ENCODE peak calls at places on chromosome 11, in four cellular contexts. One of them, this sample, is unnamed.
A peak's percentile ranks its signal among the peaks of the same experiment; 100 is the strongest.

GRCh38 chr11:34050536-34050935 is 995 bp upstream of the CAPRIN1 start:
- DNase-seq in transverse colon: no peak
- DNase-seq in endothelial cell of umbilical vein: no peak
- DNase-seq in esophagus muscularis mucosa: no peak
- DNase-seq in this sample: no peak

GRCh38 chr11:77324508-77324907 is 23.0 kb upstream of the GDPD4 start:
- DNase-seq in transverse colon: no peak
- DNase-seq in endothelial cell of umbilical vein: no peak
- DNase-seq in esophagus muscularis mucosa: no peak
- DNase-seq in this sample: no peak

GRCh38 chr11:73295259-73295995 is 12.6 kb upstream of the ARHGEF17 start:
- DNase-seq in transverse colon: peak; percentile 76
- DNase-seq in endothelial cell of umbilical vein: peak; percentile 77
- DNase-seq in esophagus muscularis mucosa: no peak
- DNase-seq in this sample: no peak

GRCh38 chr11:132064987-132065620 is 694.7 kb downstream of the NTM start:
- DNase-seq in transverse colon: no peak
- DNase-seq in endothelial cell of umbilical vein: peak; percentile 72
- DNase-seq in esophagus muscularis mucosa: no peak
- DNase-seq in this sample: no peak

GRCh38 chr11:17828311-17828751 is 93.8 kb downstream of the KCNC1 start:
- DNase-seq in transverse colon: peak; percentile 19
- DNase-seq in endothelial cell of umbilical vein: no peak
- DNase-seq in esophagus muscularis mucosa: no peak
- DNase-seq in this sample: no peak

GRCh38 chr11:45807792-45808238 is 2.9 kb downstream of the SLC35C1 start:
- DNase-seq in transverse colon: no peak
- DNase-seq in endothelial cell of umbilical vein: no peak
- DNase-seq in esophagus muscularis mucosa: no peak
- DNase-seq in this sample: no peak

GRCh38 chr11:111460752-111461305 is 51.4 kb downstream of the BTG4 start:
- DNase-seq in transverse colon: no peak
- DNase-seq in endothelial cell of umbilical vein: no peak
- DNase-seq in esophagus muscularis mucosa: peak; percentile 66
- DNase-seq in this sample: no peak

GRCh38 chr11:14551380-14551779 is 31.2 kb upstream of the PSMA1 start:
- DNase-seq in transverse colon: no peak
- DNase-seq in endothelial cell of umbilical vein: no peak
- DNase-seq in esophagus muscularis mucosa: no peak
- DNase-seq in this sample: no peak

GRCh38 chr11:40689823-40690222 is 769.6 kb downstream of the LRRC4C start:
- DNase-seq in transverse colon: no peak
- DNase-seq in endothelial cell of umbilical vein: no peak
- DNase-seq in esophagus muscularis mucosa: no peak
- DNase-seq in this sample: no peak

GRCh38 chr11:117145393-117145761 is 1.3 kb downstream of the PAFAH1B2 start:
- DNase-seq in transverse colon: peak; percentile 18
- DNase-seq in endothelial cell of umbilical vein: peak; percentile 73
- DNase-seq in esophagus muscularis mucosa: no peak
- DNase-seq in this sample: no peak

GRCh38 chr11:94519478-94520084 is 7.3 kb downstream of the C11orf97 start:
- DNase-seq in transverse colon: no peak
- DNase-seq in endothelial cell of umbilical vein: peak; percentile 38
- DNase-seq in esophagus muscularis mucosa: no peak
- DNase-seq in this sample: no peak

GRCh38 chr11:83819936-83820549 is 533.9 kb upstream of the CCDC90B start:
- DNase-seq in transverse colon: no peak
- DNase-seq in endothelial cell of umbilical vein: peak; percentile 65
- DNase-seq in esophagus muscularis mucosa: no peak
- DNase-seq in this sample: no peak

GRCh38 chr11:92554662-92555061 is 330.0 kb downstream of the FAT3 start:
- DNase-seq in transverse colon: no peak
- DNase-seq in endothelial cell of umbilical vein: no peak
- DNase-seq in esophagus muscularis mucosa: no peak
- DNase-seq in this sample: no peak

GRCh38 chr11:72812604-72812967 is 1.6 kb upstream of the ATG16L2 start:
- DNase-seq in transverse colon: no peak
- DNase-seq in endothelial cell of umbilical vein: no peak
- DNase-seq in esophagus muscularis mucosa: no peak
- DNase-seq in this sample: no peak

GRCh38 chr11:26073646-26074045 is 258.3 kb upstream of the ANO3 start:
- DNase-seq in transverse colon: no peak
- DNase-seq in endothelial cell of umbilical vein: no peak
- DNase-seq in esophagus muscularis mucosa: no peak
- DNase-seq in this sample: no peak

GRCh38 chr11:122045181-122045586 is 70.8 kb downstream of the BLID start:
- DNase-seq in transverse colon: no peak
- DNase-seq in endothelial cell of umbilical vein: peak; percentile 92
- DNase-seq in esophagus muscularis mucosa: no peak
- DNase-seq in this sample: no peak

GRCh38 chr11:36475192-36475591 is 34.9 kb downstream of the TRAF6 start:
- DNase-seq in transverse colon: no peak
- DNase-seq in endothelial cell of umbilical vein: no peak
- DNase-seq in esophagus muscularis mucosa: no peak
- DNase-seq in this sample: no peak

GRCh38 chr11:88174627-88175003 is 628 bp downstream of the RAB38 start:
- DNase-seq in transverse colon: peak; percentile 74
- DNase-seq in endothelial cell of umbilical vein: peak; percentile 80
- DNase-seq in esophagus muscularis mucosa: no peak
- DNase-seq in this sample: peak; percentile 17

GRCh38 chr11:62980133-62980760 is 4.5 kb downstream of the SLC22A6 start:
- DNase-seq in transverse colon: no peak
- DNase-seq in endothelial cell of umbilical vein: peak; percentile 6
- DNase-seq in esophagus muscularis mucosa: no peak
- DNase-seq in this sample: no peak

GRCh38 chr11:66842501-66842895 is 743 bp upstream of the RCE1 start:
- DNase-seq in transverse colon: no peak
- DNase-seq in endothelial cell of umbilical vein: no peak
- DNase-seq in esophagus muscularis mucosa: no peak
- DNase-seq in this sample: no peak

GRCh38 chr11:102494216-102494615 is 36.3 kb downstream of the MMP7 start:
- DNase-seq in transverse colon: peak; percentile 46
- DNase-seq in endothelial cell of umbilical vein: peak; percentile 85
- DNase-seq in esophagus muscularis mucosa: no peak
- DNase-seq in this sample: no peak

GRCh38 chr11:108616549-108616948 is 23.0 kb upstream of the EXPH5 start:
- DNase-seq in transverse colon: no peak
- DNase-seq in endothelial cell of umbilical vein: peak; percentile 65
- DNase-seq in esophagus muscularis mucosa: no peak
- DNase-seq in this sample: no peak

GRCh38 chr11:3375552-3375951 is 3.4 kb downstream of the ZNF195 start:
- DNase-seq in transverse colon: no peak
- DNase-seq in endothelial cell of umbilical vein: no peak
- DNase-seq in esophagus muscularis mucosa: no peak
- DNase-seq in this sample: no peak

GRCh38 chr11:111310088-111310487 is 11.7 kb downstream of the POU2AF3 start:
- DNase-seq in transverse colon: peak; percentile 43
- DNase-seq in endothelial cell of umbilical vein: no peak
- DNase-seq in esophagus muscularis mucosa: peak; percentile 53
- DNase-seq in this sample: no peak

GRCh38 chr11:45900916-45901617 is 6.0 kb downstream of the FREY1 start:
- DNase-seq in transverse colon: no peak
- DNase-seq in endothelial cell of umbilical vein: no peak
- DNase-seq in esophagus muscularis mucosa: no peak
- DNase-seq in this sample: no peak

GRCh38 chr11:19311306-19312030 is 70.7 kb upstream of the E2F8 start:
- DNase-seq in transverse colon: peak; percentile 74
- DNase-seq in endothelial cell of umbilical vein: peak; percentile 62
- DNase-seq in esophagus muscularis mucosa: no peak
- DNase-seq in this sample: no peak

GRCh38 chr11:69316941-69317340 is 23.0 kb downstream of the MYEOV start:
- DNase-seq in transverse colon: no peak
- DNase-seq in endothelial cell of umbilical vein: no peak
- DNase-seq in esophagus muscularis mucosa: no peak
- DNase-seq in this sample: no peak

GRCh38 chr11:15113381-15113780 is 1.3 kb upstream of the INSC start:
- DNase-seq in transverse colon: peak; percentile 37
- DNase-seq in endothelial cell of umbilical vein: no peak
- DNase-seq in esophagus muscularis mucosa: peak; percentile 86
- DNase-seq in this sample: no peak

GRCh38 chr11:776459-777287 is 614 bp downstream of the GATD1 start:
- DNase-seq in transverse colon: no peak
- DNase-seq in endothelial cell of umbilical vein: peak; percentile 26
- DNase-seq in esophagus muscularis mucosa: no peak
- DNase-seq in this sample: no peak

GRCh38 chr11:77167111-77167626 is 39.1 kb downstream of the MYO7A start:
- DNase-seq in transverse colon: no peak
- DNase-seq in endothelial cell of umbilical vein: no peak
- DNase-seq in esophagus muscularis mucosa: no peak
- DNase-seq in this sample: no peak

GRCh38 chr11:127412234-127412633 is 411.7 kb upstream of the KIRREL3 start:
- DNase-seq in transverse colon: no peak
- DNase-seq in endothelial cell of umbilical vein: no peak
- DNase-seq in esophagus muscularis mucosa: no peak
- DNase-seq in this sample: no peak

GRCh38 chr11:100908746-100909145 is 220.9 kb downstream of the PGR start:
- DNase-seq in transverse colon: no peak
- DNase-seq in endothelial cell of umbilical vein: no peak
- DNase-seq in esophagus muscularis mucosa: no peak
- DNase-seq in this sample: no peak

GRCh38 chr11:124769804-124770774 is 8.0 kb upstream of the ESAM start:
- DNase-seq in transverse colon: no peak
- DNase-seq in endothelial cell of umbilical vein: peak; percentile 72
- DNase-seq in esophagus muscularis mucosa: no peak
- DNase-seq in this sample: no peak

GRCh38 chr11:12288934-12289666 is 88.3 kb upstream of the PARVA start:
- DNase-seq in transverse colon: no peak
- DNase-seq in endothelial cell of umbilical vein: no peak
- DNase-seq in esophagus muscularis mucosa: no peak
- DNase-seq in this sample: no peak

GRCh38 chr11:56783448-56784041 is 35.0 kb upstream of the OR9G4 start:
- DNase-seq in transverse colon: no peak
- DNase-seq in endothelial cell of umbilical vein: peak; percentile 36
- DNase-seq in esophagus muscularis mucosa: no peak
- DNase-seq in this sample: no peak

GRCh38 chr11:65112226-65112550 is 516 bp downstream of the TM7SF2 start:
- DNase-seq in transverse colon: no peak
- DNase-seq in endothelial cell of umbilical vein: no peak
- DNase-seq in esophagus muscularis mucosa: no peak
- DNase-seq in this sample: no peak

GRCh38 chr11:65111159-65111536 is 524 bp upstream of the TM7SF2 start:
- DNase-seq in transverse colon: no peak
- DNase-seq in endothelial cell of umbilical vein: no peak
- DNase-seq in esophagus muscularis mucosa: no peak
- DNase-seq in this sample: no peak

GRCh38 chr11:65112551-65113360 is 1.1 kb downstream of the TM7SF2 start:
- DNase-seq in transverse colon: peak; percentile 81
- DNase-seq in endothelial cell of umbilical vein: peak; percentile 60
- DNase-seq in esophagus muscularis mucosa: no peak
- DNase-seq in this sample: no peak

GRCh38 chr11:65110354-65110861 is 1.3 kb upstream of the TM7SF2 start:
- DNase-seq in transverse colon: peak; percentile 94
- DNase-seq in endothelial cell of umbilical vein: peak; percentile 87
- DNase-seq in esophagus muscularis mucosa: peak; percentile 98
- DNase-seq in this sample: peak; percentile 63

DNA sequence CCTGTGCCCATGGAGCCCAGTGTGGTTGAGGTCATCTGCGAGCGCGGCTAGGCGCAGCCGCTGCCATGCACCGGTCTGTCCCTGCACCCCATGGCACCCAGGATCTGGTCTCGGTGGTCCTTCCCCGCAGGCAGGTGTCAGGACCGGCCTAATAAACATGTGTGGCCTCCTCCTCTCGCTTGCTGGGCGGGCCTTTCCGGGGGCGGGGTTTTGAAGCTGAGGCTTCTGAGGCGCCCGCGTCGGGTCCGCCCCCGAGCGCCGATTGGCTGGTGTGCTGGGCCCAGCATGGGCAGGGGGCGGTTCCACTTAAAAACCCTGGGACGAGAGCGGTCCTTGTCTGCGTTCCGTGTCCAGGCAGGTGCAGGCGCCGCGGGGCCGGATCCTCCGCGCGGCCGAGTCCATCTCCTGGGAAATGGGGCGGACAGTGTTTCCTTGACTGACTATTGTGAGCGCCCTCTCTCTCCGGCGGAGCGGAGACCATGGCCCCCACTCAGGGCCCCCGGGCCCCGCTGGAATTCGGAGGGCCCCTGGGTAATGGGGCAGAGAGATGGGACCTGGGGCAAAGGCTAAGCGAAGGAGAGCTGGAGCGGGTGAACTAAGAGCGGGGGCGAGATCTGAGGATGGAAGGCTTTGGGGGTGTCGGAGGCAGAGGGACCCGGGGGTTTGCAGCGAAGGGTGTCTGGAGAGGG is at the start of gene TM7SF2:
- DNase-seq in transverse colon: peak; percentile 98
- DNase-seq in endothelial cell of umbilical vein: peak; percentile 88
- DNase-seq in esophagus muscularis mucosa: peak; percentile 99
- DNase-seq in this sample: peak; percentile 93
- TF ChIP-seq POLR2A in transverse colon: peak; percentile 91
- TF ChIP-seq POLR2A in endothelial cell of umbilical vein: peak; percentile 85
- TF ChIP-seq POLR2A in esophagus muscularis mucosa: no peak
- TF ChIP-seq POLR2A in this sample: peak; percentile 84

GRCh38 chr11:2138075-2138435 is 1.1 kb downstream of the IGF2 start:
- DNase-seq in transverse colon: no peak
- DNase-seq in endothelial cell of umbilical vein: no peak
- DNase-seq in esophagus muscularis mucosa: no peak
- DNase-seq in this sample: no peak
- H3K27me3 ChIP-seq in transverse colon: peaks cover 99% of the 10 kb centered on the region
- H3K27me3 ChIP-seq in endothelial cell of umbilical vein: peaks cover 21% of the 10 kb centered on the region
- H3K27me3 ChIP-seq in esophagus muscularis mucosa: peaks cover 37% of the 10 kb centered on the region
- H3K27me3 ChIP-seq in this sample: peaks cover 46% of the 10 kb centered on the region

DNA sequence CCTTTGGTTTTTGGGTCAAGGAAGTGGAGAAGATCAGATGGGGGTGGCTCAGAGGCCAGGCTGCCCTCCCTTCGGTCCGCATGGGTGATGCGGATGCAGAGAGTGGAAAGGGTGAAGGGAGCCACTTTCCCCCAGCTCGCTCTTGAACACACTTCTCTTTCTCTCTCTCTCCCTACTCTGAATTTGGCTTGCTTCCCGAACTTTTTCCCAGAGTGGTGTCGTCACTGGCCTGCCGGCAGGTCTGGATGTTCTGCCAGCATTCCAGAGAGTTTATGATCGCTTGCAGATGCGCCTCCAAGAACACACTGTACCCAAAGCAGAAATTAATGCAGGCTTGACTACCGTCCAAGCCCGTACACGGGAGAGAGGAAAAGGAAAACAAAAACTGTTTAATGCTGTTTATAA is 103.2 kb downstream of the ZBTB16 start:
- DNase-seq in transverse colon: peak; percentile 92
- DNase-seq in endothelial cell of umbilical vein: peak; percentile 99
- DNase-seq in esophagus muscularis mucosa: peak; percentile 99
- DNase-seq in this sample: peak; percentile 95
- TF ChIP-seq POLR2A in transverse colon: peak; percentile 62
- TF ChIP-seq POLR2A in endothelial cell of umbilical vein: peak; percentile 72
- TF ChIP-seq POLR2A in esophagus muscularis mucosa: peak; percentile 59
- TF ChIP-seq POLR2A in this sample: no peak

GRCh38 chr11:60993611-60994010 is 22.1 kb downstream of the CD6 start:
- DNase-seq in transverse colon: no peak
- DNase-seq in endothelial cell of umbilical vein: no peak
- DNase-seq in esophagus muscularis mucosa: no peak
- DNase-seq in this sample: no peak

GRCh38 chr11:60988658-60989057 is 17.2 kb downstream of the CD6 start:
- DNase-seq in transverse colon: no peak
- DNase-seq in endothelial cell of umbilical vein: no peak
- DNase-seq in esophagus muscularis mucosa: no peak
- DNase-seq in this sample: no peak

GRCh38 chr11:60992842-60993409 is 21.4 kb downstream of the CD6 start:
- DNase-seq in transverse colon: no peak
- DNase-seq in endothelial cell of umbilical vein: no peak
- DNase-seq in esophagus muscularis mucosa: no peak
- DNase-seq in this sample: no peak

GRCh38 chr11:60989108-60989650 is 17.7 kb downstream of the CD6 start:
- DNase-seq in transverse colon: no peak
- DNase-seq in endothelial cell of umbilical vein: no peak
- DNase-seq in esophagus muscularis mucosa: no peak
- DNase-seq in this sample: no peak

GRCh38 chr11:60991457-60991856 is 20.0 kb downstream of the CD6 start:
- DNase-seq in transverse colon: no peak
- DNase-seq in endothelial cell of umbilical vein: no peak
- DNase-seq in esophagus muscularis mucosa: no peak
- DNase-seq in this sample: no peak
- H3K27me3 ChIP-seq in transverse colon: peaks cover 5% of the 10 kb centered on the region
- H3K27me3 ChIP-seq in endothelial cell of umbilical vein: peaks cover 8% of the 10 kb centered on the region
- H3K27me3 ChIP-seq in esophagus muscularis mucosa: no peaks in the 10 kb centered on the region
- H3K27me3 ChIP-seq in this sample: no peaks in the 10 kb centered on the region

This sample was measured in gastrocnemius medialis.